ENCODE peak calls at places on chromosome 21, in seven cellular contexts. I, H, K, P, T, R and L are unnamed samples.

GRCh38 chr21:31846690-31847089 is 26.1 kb upstream of the HUNK start:
- DNase-seq in K (no peak), I (no peak), P (no peak), H (no peak), R (no peak), T (no peak), L (no peak)

GRCh38 chr21:27582946-27583270 is 616.0 kb upstream of the ADAMTS5 start:
- DNase-seq in P (no peak), R (no peak), H (no peak), K (no peak), I (no peak), T (no peak), L (no peak)

GRCh38 chr21:14086553-14086952 is 124.2 kb downstream of the LIPI start:
- DNase-seq in I (no peak), K (no peak), R (no peak), H (no peak), P (no peak), T (no peak), L (no peak)

GRCh38 chr21:29130234-29130993 is at the start of gene MAP3K7CL:
- DNase-seq in K (peak), I (peak), T (no peak), P (no peak), R (no peak), H (peak), L (no peak)

GRCh38 chr21:21612446-21612845 is 614.2 kb downstream of the NCAM2 start:
- DNase-seq in T (peak), P (no peak), H (peak), R (no peak), I (peak), K (peak), L (no peak)

GRCh38 chr21:27759091-27759659 is 792.3 kb upstream of the ADAMTS5 start:
- DNase-seq in P (peak), H (no peak), T (peak), R (no peak), I (no peak), K (no peak), L (no peak)

GRCh38 chr21:38351961-38352521 is 95.2 kb downstream of the KCNJ15 start:
- DNase-seq in I (peak), H (peak), R (peak), K (peak), T (no peak), P (no peak), L (no peak)

GRCh38 chr21:31340942-31341487 is 3.0 kb downstream of the TIAM1 start:
- DNase-seq in T (no peak), I (no peak), H (no peak), R (no peak), K (no peak), P (no peak), L (no peak)

GRCh38 chr21:33069645-33069993 is 322 bp upstream of the OLIG1 start:
- DNase-seq in I (no peak), K (no peak), H (no peak), T (no peak), R (no peak), P (no peak), L (no peak)

DNA sequence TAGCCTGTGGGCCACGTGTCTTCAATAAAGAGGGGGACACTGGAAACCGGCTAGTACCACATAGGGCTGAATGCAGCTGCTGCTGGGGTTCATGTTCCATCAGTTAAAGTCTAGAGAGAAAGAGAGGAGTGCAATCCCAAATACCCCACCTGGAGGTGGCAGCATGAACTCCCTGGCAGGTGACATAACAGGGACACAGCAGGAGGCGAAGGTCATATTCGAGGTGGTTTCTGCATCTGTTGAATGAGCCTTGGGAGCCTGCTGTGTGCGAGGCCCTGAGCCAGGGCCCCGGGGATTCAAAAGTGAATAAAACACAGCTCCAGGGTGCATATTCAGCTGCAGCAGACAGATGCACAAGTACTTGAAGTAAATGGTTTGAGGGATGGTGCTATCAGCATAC is 456.9 kb downstream of the SETD4 start:
- DNase-seq in H (no peak), T (no peak), I (no peak), R (no peak), K (no peak), P (no peak), L (no peak)
- TF ChIP-seq CTCF in H (peak), T (no peak), I (no peak), R (no peak), K (peak), P (no peak), L (no peak)

GRCh38 chr21:42113926-42114409 is 42.9 kb downstream of the UMODL1 start:
- DNase-seq in P (no peak), K (no peak), I (no peak), R (no peak), T (no peak), H (no peak), L (no peak)
- TF ChIP-seq CTCF in P (peak), K (no peak), I (peak), R (no peak), T (no peak), H (peak), L (no peak)

GRCh38 chr21:19870682-19871081 is 1127.5 kb upstream of the NCAM2 start:
- DNase-seq in K (no peak), P (no peak), R (no peak), I (no peak), H (no peak), T (no peak), L (no peak)
- TF ChIP-seq CTCF in K (no peak), P (no peak), R (no peak), I (no peak), H (no peak), T (no peak), L (no peak)

GRCh38 chr21:16855164-16855667 is 657.6 kb upstream of the CXADR start:
- DNase-seq in H (no peak), T (no peak), P (no peak), R (no peak), I (no peak), K (no peak), L (no peak)

GRCh38 chr21:16851054-16851453 is 661.8 kb upstream of the CXADR start:
- DNase-seq in K (no peak), I (no peak), T (no peak), H (no peak), R (no peak), P (no peak), L (no peak)
- TF ChIP-seq CTCF in K (no peak), I (peak), T (peak), H (peak), R (no peak), P (peak), L (no peak)

GRCh38 chr21:44364151-44365053 is 11.0 kb downstream of the TRPM2 start:
- DNase-seq in T (no peak), H (no peak), K (no peak), P (no peak), R (no peak), I (no peak), L (no peak)
- TF ChIP-seq CTCF in T (peak), H (no peak), K (no peak), P (no peak), R (no peak), I (no peak), L (no peak)

DNA sequence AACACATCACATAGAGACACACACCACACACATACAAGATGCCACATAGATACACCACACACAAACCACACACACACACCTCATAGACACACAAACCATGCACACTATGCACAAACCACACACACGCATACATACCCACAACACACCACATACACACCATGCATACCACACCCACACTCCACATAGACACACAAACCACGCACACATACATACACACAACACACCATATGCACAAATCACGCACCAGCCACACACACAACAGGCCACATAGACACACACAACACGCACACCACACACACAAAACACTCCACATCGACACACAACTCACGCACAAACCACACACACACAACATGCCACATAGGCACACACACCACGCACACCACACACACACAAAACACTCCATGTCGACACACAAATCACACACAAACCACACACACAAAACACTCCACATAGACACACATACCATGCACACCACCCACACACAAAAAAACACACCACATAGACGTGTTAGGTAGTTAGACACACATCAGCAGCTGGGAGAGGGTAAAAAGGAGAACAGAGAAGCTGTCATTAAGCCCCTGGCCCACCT is 49.5 kb upstream of the SLC19A1 start:
- DNase-seq in T (no peak), K (no peak), R (no peak), H (no peak), I (no peak), P (no peak), L (no peak)
- TF ChIP-seq CTCF in T (no peak), K (no peak), R (no peak), H (no peak), I (no peak), P (no peak), L (no peak)

DNA sequence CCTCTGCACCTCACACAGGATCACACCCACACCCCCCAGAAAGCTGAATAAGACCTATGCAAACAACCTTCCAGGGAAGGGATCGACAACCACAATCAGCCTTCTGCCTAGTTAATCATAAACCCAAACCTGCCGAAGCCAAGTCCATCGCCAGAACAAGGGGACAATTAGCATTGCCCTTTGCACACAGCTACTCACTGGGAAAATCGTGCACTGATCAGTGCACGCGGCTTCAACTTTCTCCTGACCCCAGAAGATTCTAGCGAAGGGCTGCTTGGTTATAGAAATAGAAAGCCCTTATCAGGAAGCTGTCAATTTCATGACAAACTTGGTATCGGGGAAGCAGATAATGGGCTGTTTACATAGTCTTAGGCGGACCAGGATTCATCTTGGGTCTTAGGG is 29.5 kb downstream of the RUNX1 start:
- DNase-seq in P (no peak), H (no peak), R (peak), K (no peak), I (no peak), T (no peak), L (no peak)
- TF ChIP-seq CTCF in P (no peak), H (no peak), R (no peak), K (no peak), I (no peak), T (no peak), L (no peak)